ENCODE peak calls at places on chromosomes 4 and X, in ten cellular contexts. N is stimulated activated CD4-positive, alpha-beta T cell treated with anti-CD3 and anti-CD28 coated beads, TNF-alpha, amount 100 ng/mL, for 4 hours; T is fibroblast of lung; O is lung; L is kidney; U is right cardiac atrium; S is renal cortical epithelial cell; H is NCI-H1092; V is iris pigment epithelial cell; Y is left cardiac atrium. J is an unnamed sample.

GRCh38 chr4:151015458-151016344 is 617 bp upstream of the LRBA start:
- DNase-seq in U (peak; percentile 74), O (peak; percentile 82), L (peak; percentile 94), T (peak; percentile 58), S (peak; percentile 59), Y (peak; percentile 77), H (peak; percentile 77), V (peak; percentile 56), N (peak; percentile 70), J (peak; percentile 77)

GRCh38 chrX:52594658-52595057 is 60.0 kb downstream of the SSX7 start:
- DNase-seq in U (no peak), N (no peak), L (no peak), O (no peak), T (no peak), S (no peak), H (no peak), V (no peak), Y (no peak), J (no peak)

GRCh38 chr4:143359794-143360193 is 23.1 kb downstream of the GAB1 start:
- DNase-seq in H (no peak), T (no peak), V (no peak), O (no peak), Y (no peak), N (no peak), U (no peak), L (no peak), S (no peak), J (no peak)

GRCh38 chr4:16226816-16227461 is 668 bp upstream of the TAPT1 start:
- DNase-seq in H (no peak), L (peak; percentile 87), O (peak; percentile 58), N (peak; percentile 4), T (peak; percentile 19), Y (peak; percentile 67), U (peak; percentile 55), S (no peak), V (peak; percentile 30), J (peak; percentile 58)

GRCh38 chrX:47191331-47191730 is 2.3 kb upstream of the UBA1 start:
- DNase-seq in T (no peak), H (peak; percentile 32), V (peak; percentile 11), L (peak; percentile 75), Y (peak; percentile 24), U (no peak), N (peak; percentile 35), S (no peak), O (no peak), J (no peak)

GRCh38 chr4:156109943-156110925 is 156.6 kb upstream of the CTSO start:
- DNase-seq in U (no peak), O (no peak), T (no peak), Y (no peak), H (no peak), N (no peak), L (no peak), V (peak; percentile 70), S (peak; percentile 19), J (no peak)

GRCh38 chr4:133623847-133624246 is 474.8 kb downstream of the PCDH10 start:
- DNase-seq in Y (no peak), T (no peak), V (no peak), S (no peak), L (no peak), N (no peak), O (no peak), H (no peak), U (no peak), J (no peak)

GRCh38 chr4:94349193-94349592 is 6.6 kb upstream of the HPGDS start:
- DNase-seq in V (peak; percentile 67), N (no peak), S (no peak), O (no peak), T (peak; percentile 15), Y (no peak), H (no peak), U (no peak), L (no peak), J (no peak)

GRCh38 chrX:9899640-9900075 is 67.5 kb upstream of the CLDN34 start:
- DNase-seq in L (no peak), O (no peak), U (no peak), V (peak; percentile 81), Y (no peak), N (no peak), H (no peak), S (peak; percentile 22), T (peak; percentile 67), J (peak; percentile 81)

GRCh38 chrX:49956313-49956712 is 33.9 kb downstream of the CLCN5 start:
- DNase-seq in U (no peak), V (no peak), H (no peak), T (no peak), N (no peak), L (no peak), S (peak; percentile 11), Y (no peak), O (no peak), J (no peak)

GRCh38 chr4:103934178-103934789 is 214.5 kb upstream of the TACR3 start:
- DNase-seq in H (peak; percentile 36), O (no peak), T (peak; percentile 55), Y (no peak), L (no peak), U (no peak), N (no peak), V (peak; percentile 36), S (peak; percentile 40), J (peak; percentile 40)

GRCh38 chrX:119917877-119918276 is 22.2 kb downstream of the AKAP14 start:
- DNase-seq in L (no peak), N (no peak), U (no peak), S (no peak), Y (no peak), H (no peak), T (no peak), V (no peak), O (no peak), J (no peak)

J was measured in putamen.